ENCODE peak calls at places on chromosomes 12 and 14, in ten cellular contexts. S, U, X, F, A, B, H, E, L and Q are unnamed samples.

GRCh38 chr12:52389313-52390207 is 4.1 kb upstream of the KRT84 start:
- DNase-seq in S (no peak), U (no peak), X (no peak), F (no peak), A (no peak), B (no peak), H (no peak), E (peak; percentile 35), L (no peak), Q (no peak)

GRCh38 chr14:63713765-63714164 is 14.1 kb downstream of the SGPP1 start:
- DNase-seq in S (no peak), U (no peak), X (peak; percentile 52), F (no peak), A (no peak), B (no peak), H (no peak), E (peak; percentile 73), L (no peak), Q (no peak)

GRCh38 chr14:55038708-55039107 is 11.7 kb downstream of the SOCS4 start:
- DNase-seq in S (no peak), U (no peak), X (no peak), F (no peak), A (no peak), B (no peak), H (no peak), E (peak; percentile 24), L (no peak), Q (no peak)

GRCh38 chr12:104974626-104975290 is 11.4 kb upstream of the NOPCHAP1 start:
- DNase-seq in S (no peak), U (no peak), X (no peak), F (no peak), A (no peak), B (no peak), H (no peak), E (peak; percentile 55), L (no peak), Q (no peak)

GRCh38 chr12:14714437-14714836 is 18.0 kb upstream of the GUCY2C start:
- DNase-seq in S (no peak), U (no peak), X (no peak), F (no peak), A (peak; percentile 14), B (no peak), H (no peak), E (no peak), L (no peak), Q (no peak)

GRCh38 chr14:22407033-22407432 is 182.0 kb downstream of the DAD1 start:
- DNase-seq in S (no peak), U (no peak), X (no peak), F (no peak), A (no peak), B (no peak), H (no peak), E (no peak), L (no peak), Q (no peak)

GRCh38 chr14:68797180-68797670 is 4.4 kb upstream of the ZFP36L1 start:
- DNase-seq in S (no peak), U (no peak), X (no peak), F (no peak), A (no peak), B (no peak), H (no peak), E (no peak), L (no peak), Q (no peak)

GRCh38 chr12:130203151-130203550 is 40.9 kb downstream of the FZD10 start:
- DNase-seq in S (no peak), U (no peak), X (no peak), F (no peak), A (no peak), B (no peak), H (no peak), E (no peak), L (no peak), Q (no peak)

GRCh38 chr14:102849522-102850379 is 72.5 kb downstream of the TRAF3 start:
- DNase-seq in S (no peak), U (peak; percentile 96), X (no peak), F (no peak), A (peak; percentile 20), B (no peak), H (peak; percentile 57), E (peak; percentile 54), L (no peak), Q (peak; percentile 66)

GRCh38 chr12:9323144-9323681 is 115.0 kb upstream of the PZP start:
- DNase-seq in S (no peak), U (no peak), X (no peak), F (no peak), A (no peak), B (no peak), H (no peak), E (no peak), L (no peak), Q (no peak)

GRCh38 chr12:115325858-115326257 is 641.9 kb upstream of the TBX3 start:
- DNase-seq in S (no peak), U (no peak), X (no peak), F (no peak), A (peak; percentile 55), B (no peak), H (no peak), E (peak; percentile 27), L (no peak), Q (no peak)